ENCODE peak calls at places on chromosomes 11 and 22, in ten cellular contexts. M is MG63, A is body of pancreas, X is stomach, S is uterus, D is prostate gland, Y is breast epithelium, T is lung, L is cardiac muscle cell, E is K562. J is an unnamed sample. For H3K36me3, the result is how much of the 10 kb centered on the place peaks cover.

GRCh38 chr11:78256962-78257361 is 68.2 kb downstream of the USP35 start:
- DNase-seq in M (peak), D (no peak), X (peak), T (peak), A (peak), L (peak), S (peak), E (peak), Y (peak), J (peak)

GRCh38 chr11:62427630-62428233 is 8.9 kb downstream of the SCGB1A1 start:
- DNase-seq in L (peak), Y (no peak), E (no peak), T (no peak), X (no peak), S (no peak), A (no peak), M (no peak), D (no peak), J (no peak)

GRCh38 chr22:24521791-24522245 is 26.7 kb downstream of the UPB1 start:
- DNase-seq in Y (no peak), T (peak), S (no peak), M (peak), A (peak), E (peak), L (peak), D (peak), X (peak), J (no peak)

GRCh38 chr11:70400643-70401042 is 2.3 kb downstream of the CTTN start:
- DNase-seq in E (no peak), L (no peak), A (no peak), S (no peak), T (no peak), X (no peak), Y (no peak), M (no peak), D (no peak), J (no peak)

GRCh38 chr11:111982019-111982464 is 43.2 kb upstream of the DLAT start:
- DNase-seq in Y (peak), X (peak), T (peak), E (peak), A (peak), M (no peak), S (peak), L (peak), D (peak), J (no peak)

GRCh38 chr11:57094206-57094940 is 87.4 kb upstream of the LRRC55 start:
- DNase-seq in D (no peak), X (no peak), A (no peak), Y (no peak), T (no peak), M (no peak), S (no peak), L (no peak), E (no peak), J (no peak)

GRCh38 chr11:70142171-70142875 is 60.8 kb upstream of the FADD start:
- DNase-seq in Y (no peak), S (no peak), M (no peak), E (no peak), L (no peak), X (peak), A (no peak), D (no peak), T (no peak), J (no peak)

GRCh38 chr11:2302280-2302843 is 549 bp downstream of the TSPAN32 start:
- DNase-seq in T (peak), X (no peak), S (no peak), E (peak), D (no peak), M (no peak), A (no peak), Y (peak), L (no peak), J (no peak)

GRCh38 chr11:83809274-83809673 is 523.1 kb upstream of the CCDC90B start:
- DNase-seq in Y (no peak), E (no peak), D (no peak), X (no peak), S (no peak), M (no peak), T (no peak), L (no peak), A (no peak), J (no peak)

GRCh38 chr22:30596886-30597285 is 5.2 kb upstream of the PES1 start:
- DNase-seq in L (no peak), X (peak), T (no peak), S (no peak), A (no peak), M (no peak), Y (no peak), D (no peak), E (no peak), J (no peak)

GRCh38 chr22:22894740-22895731 is 7.4 kb downstream of the IGLL5 start:
- DNase-seq in A (no peak), T (no peak), Y (peak), L (no peak), E (no peak), X (no peak), S (no peak), D (no peak), M (no peak), J (no peak)

GRCh38 chr22:45709004-45709739 is 37.5 kb downstream of the ATXN10 start:
- DNase-seq in L (peak), X (no peak), D (no peak), M (peak), E (no peak), A (no peak), T (no peak), Y (no peak), S (no peak), J (peak)

GRCh38 chr11:16001899-16002426 is 354.4 kb downstream of the SOX6 start:
- DNase-seq in T (peak), D (peak), X (peak), E (no peak), M (peak), L (peak), Y (no peak), S (no peak), A (peak), J (peak)

GRCh38 chr11:8983552-8983951 is 19.3 kb upstream of the TMEM9B start:
- DNase-seq in D (no peak), T (no peak), M (no peak), E (no peak), X (no peak), L (no peak), A (no peak), S (no peak), Y (no peak), J (no peak)

GRCh38 chr11:128555606-128556005 is 31.8 kb downstream of the ETS1 start:
- DNase-seq in X (no peak), Y (no peak), L (peak), T (no peak), D (no peak), S (no peak), E (no peak), A (peak), M (peak), J (no peak)

GRCh38 chr11:1619449-1619848 is 2.5 kb downstream of the KRTAP5-4 start:
- DNase-seq in L (peak), S (no peak), T (no peak), E (peak), D (no peak), M (no peak), A (no peak), X (no peak), Y (no peak), J (no peak)

GRCh38 chr22:39727541-39727940 is 157.0 kb downstream of the CACNA1I start:
- DNase-seq in E (no peak), D (no peak), S (no peak), L (peak), A (no peak), Y (no peak), T (no peak), M (peak), X (no peak), J (no peak)

GRCh38 chr11:103892603-103893002 is 143.8 kb upstream of the DDI1 start:
- DNase-seq in T (no peak), L (peak), A (no peak), Y (no peak), S (no peak), D (no peak), X (no peak), E (no peak), M (peak), J (no peak)

GRCh38 chr11:72353861-72354260 is 80.5 kb downstream of the CLPB start:
- DNase-seq in M (peak), E (no peak), A (peak), D (no peak), Y (no peak), T (no peak), S (no peak), L (peak), X (peak), J (no peak)

GRCh38 chr22:24106385-24107381 is 74.6 kb upstream of the SUSD2 start:
- DNase-seq in X (no peak), M (no peak), Y (no peak), D (no peak), L (no peak), E (no peak), T (no peak), A (no peak), S (peak), J (no peak)

GRCh38 chr22:25666308-25666707 is 75.7 kb upstream of the MYO18B start:
- DNase-seq in E (peak), X (no peak), D (no peak), S (peak), T (peak), Y (no peak), A (peak), M (no peak), L (peak), J (no peak)

GRCh38 chr11:2214527-2215229 is 43.1 kb upstream of the TH start:
- DNase-seq in Y (peak), M (no peak), X (no peak), E (no peak), S (peak), T (peak), A (no peak), D (no peak), L (no peak), J (no peak)

GRCh38 chr11:119041821-119042514 is 11.3 kb upstream of the SLC37A4 start:
- DNase-seq in L (no peak), E (peak), M (no peak), A (no peak), X (no peak), Y (no peak), T (no peak), S (no peak), D (no peak), J (no peak)

GRCh38 chr11:122756417-122756816 is 81.9 kb upstream of the CRTAM start:
- DNase-seq in T (no peak), D (no peak), L (no peak), A (no peak), X (peak), E (no peak), M (no peak), S (no peak), Y (no peak), J (no peak)

GRCh38 chr11:81916459-81916858 is 817.2 kb downstream of the FAM181B start:
- DNase-seq in M (no peak), D (no peak), Y (no peak), A (no peak), T (no peak), E (no peak), S (no peak), X (no peak), L (no peak), J (no peak)

GRCh38 chr11:12121011-12121410 is 10.6 kb downstream of the MICAL2 start:
- DNase-seq in L (no peak), S (no peak), E (no peak), X (no peak), M (no peak), A (no peak), T (no peak), D (no peak), Y (no peak), J (no peak)

GRCh38 chr11:12922980-12923507 is 86.1 kb upstream of the RASSF10 start:
- DNase-seq in E (no peak), X (no peak), Y (no peak), A (no peak), S (no peak), T (no peak), D (no peak), M (no peak), L (peak), J (no peak)

GRCh38 chr11:100821198-100821597 is 134.1 kb downstream of the ARHGAP42 start:
- DNase-seq in E (no peak), A (no peak), S (no peak), Y (no peak), T (no peak), X (no peak), L (peak), M (no peak), D (no peak), J (no peak)

GRCh38 chr22:45971389-45972028 is 5.5 kb downstream of the WNT7B start:
- DNase-seq in Y (no peak), M (no peak), S (no peak), X (no peak), D (no peak), T (no peak), L (no peak), A (no peak), E (no peak), J (no peak)

GRCh38 chr22:36160499-36160942 is at the start of gene APOL3:
- DNase-seq in M (peak), X (peak), S (peak), D (peak), T (peak), Y (no peak), L (peak), E (no peak), A (peak), J (no peak)

DNA sequence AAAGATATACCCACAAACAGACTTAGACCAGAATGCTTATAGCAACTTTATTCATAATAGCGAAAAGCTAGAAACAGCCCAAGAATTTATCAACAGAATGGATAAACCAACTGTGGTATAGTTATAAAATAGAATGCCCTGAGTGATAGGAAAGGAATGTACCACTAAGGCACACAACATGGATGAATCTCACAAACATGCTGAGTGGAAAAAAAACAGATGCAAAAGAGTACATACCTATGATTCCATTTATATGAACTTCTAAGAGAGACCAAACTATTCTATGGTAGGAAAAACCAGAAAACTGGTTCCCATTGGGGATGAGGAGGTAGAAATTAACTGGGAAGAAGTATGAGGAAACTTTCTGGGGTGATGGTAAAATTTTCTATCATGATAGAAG is 40.4 kb upstream of the GRIK4 start:
- DNase-seq in Y (no peak), M (no peak), S (no peak), E (no peak), L (peak), T (no peak), A (no peak), D (no peak), X (no peak), J (peak)
- H3K36me3 ChIP-seq in Y (under half), M (half or more), S (under half), E (half or more), L (half or more), T (under half), A (under half), D (under half), X (half or more), J (under half)

GRCh38 chr11:115941044-115941443 is 436.8 kb upstream of the CADM1 start:
- DNase-seq in X (no peak), S (no peak), A (no peak), L (no peak), D (no peak), T (no peak), E (no peak), M (no peak), Y (no peak), J (no peak)
- H3K36me3 ChIP-seq in X (under half), S (under half), A (under half), L (under half), D (under half), T (under half), E (under half), M (under half), Y (under half), J (under half)

DNA sequence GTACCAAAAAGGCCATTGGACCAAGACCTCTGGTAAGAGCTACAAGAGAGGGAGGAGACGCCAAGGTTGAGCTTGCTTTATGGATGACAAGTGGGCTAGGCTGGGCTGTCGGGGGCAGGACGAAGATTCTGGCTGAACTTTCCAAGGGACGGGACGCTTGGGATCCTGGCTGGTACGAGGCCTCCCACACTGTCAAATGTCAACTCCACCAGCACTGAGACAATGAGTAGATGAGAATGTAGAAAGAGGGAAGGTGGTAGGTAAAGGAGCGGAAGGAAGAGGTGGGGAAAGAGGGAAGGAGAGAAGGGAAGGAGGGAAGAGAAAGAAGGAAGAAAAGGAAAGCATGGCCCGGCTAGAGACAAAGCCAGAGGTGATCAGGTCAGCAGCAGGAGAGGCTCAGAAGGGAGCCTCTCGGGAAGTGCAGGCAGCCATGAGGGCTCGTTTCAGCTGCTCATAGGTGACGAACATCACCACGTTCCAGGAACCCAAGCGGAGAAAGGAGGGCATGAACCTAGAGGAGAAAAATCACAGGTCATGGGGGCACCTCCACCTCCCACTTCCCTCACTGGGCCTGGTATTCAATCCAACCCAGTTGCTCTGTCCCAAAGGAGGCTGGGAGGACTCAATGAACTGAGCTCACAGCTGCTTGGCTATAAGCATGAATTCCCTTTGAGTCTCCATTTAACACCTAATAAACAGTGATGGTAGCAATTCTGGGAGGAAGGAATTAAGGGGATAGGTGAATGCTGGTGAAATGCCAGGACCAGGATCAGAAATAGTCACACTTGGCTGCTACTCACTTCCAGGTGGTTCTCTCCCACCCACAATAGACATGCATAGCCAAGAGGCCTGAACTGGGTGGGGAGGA is 7.8 kb downstream of the UCP2 start:
- DNase-seq in D (no peak), S (no peak), T (no peak), A (no peak), M (no peak), L (no peak), Y (peak), E (no peak), X (no peak), J (no peak)
- H3K36me3 ChIP-seq in D (under half), S (under half), T (under half), A (under half), M (under half), L (under half), Y (under half), E (half or more), X (under half), J (under half)

GRCh38 chr22:41271787-41272186 is 14.2 kb downstream of the RANGAP1 start:
- DNase-seq in M (no peak), E (no peak), A (no peak), D (no peak), L (no peak), T (no peak), S (no peak), X (no peak), Y (no peak), J (no peak)
- H3K36me3 ChIP-seq in M (half or more), E (half or more), A (under half), D (under half), L (half or more), T (under half), S (under half), X (half or more), Y (under half), J (under half)

GRCh38 chr11:74925281-74925680 is 23.6 kb downstream of the XRRA1 start:
- DNase-seq in M (peak), E (no peak), Y (no peak), D (no peak), X (no peak), T (no peak), A (no peak), S (no peak), L (no peak), J (no peak)

GRCh38 chr11:74929431-74930363 is 19.2 kb downstream of the XRRA1 start:
- DNase-seq in X (peak), M (peak), L (peak), E (peak), T (peak), Y (peak), D (peak), A (peak), S (peak), J (no peak)

GRCh38 chr11:74927496-74927895 is 21.4 kb downstream of the XRRA1 start:
- DNase-seq in L (no peak), A (no peak), X (no peak), D (no peak), M (no peak), E (no peak), Y (no peak), S (no peak), T (no peak), J (no peak)

GRCh38 chr11:74923125-74923524 is 25.8 kb downstream of the XRRA1 start:
- DNase-seq in D (no peak), A (no peak), X (no peak), S (no peak), T (no peak), Y (no peak), E (no peak), L (no peak), M (peak), J (no peak)

DNA sequence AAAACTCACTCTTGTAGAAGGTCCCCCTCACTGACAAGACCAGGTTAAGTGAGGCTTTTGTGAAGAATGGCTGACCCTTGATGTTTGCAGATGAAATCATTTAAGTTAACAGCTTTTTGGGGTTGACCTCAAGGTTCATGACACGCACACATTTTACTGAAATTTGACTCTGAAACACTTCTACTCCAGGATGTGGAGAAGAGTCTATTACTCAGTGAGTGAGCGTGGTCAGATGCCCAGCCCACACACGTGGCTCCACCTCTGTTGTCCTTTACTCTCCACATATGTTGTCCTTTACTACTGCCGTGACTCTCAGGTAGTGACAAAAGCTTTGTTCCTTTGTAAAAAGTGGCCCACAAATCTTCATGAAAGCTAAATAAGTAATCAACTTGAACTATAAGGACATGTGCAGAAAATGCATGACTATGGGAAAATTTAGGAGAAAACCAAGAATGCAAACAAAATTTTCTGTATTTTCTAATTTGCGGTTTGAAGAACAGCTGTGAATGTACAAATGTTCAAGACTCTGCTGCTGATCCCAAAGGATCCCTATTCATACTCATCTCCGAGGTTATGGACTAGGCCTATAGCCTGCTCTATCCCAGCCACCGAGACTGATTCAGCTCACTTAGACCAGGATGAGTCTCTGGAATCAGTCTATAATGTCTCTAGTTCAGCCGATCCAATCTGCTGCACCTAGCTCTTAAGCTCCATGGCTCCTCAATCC is 22.4 kb downstream of the XRRA1 start:
- DNase-seq in L (no peak), X (no peak), M (peak), T (no peak), S (no peak), Y (no peak), A (no peak), E (no peak), D (no peak), J (no peak)
- H3K36me3 ChIP-seq in L (under half), X (under half), M (under half), T (under half), S (under half), Y (under half), A (under half), E (half or more), D (under half), J (under half)

GRCh38 chr11:76186776-76187279 is 19.5 kb downstream of the WNT11 start:
- DNase-seq in Y (no peak), D (no peak), X (peak), L (no peak), A (peak), S (no peak), T (no peak), M (no peak), E (no peak), J (no peak)
- H3K36me3 ChIP-seq in Y (under half), D (under half), X (under half), L (under half), A (under half), S (under half), T (under half), M (under half), E (under half), J (under half)

DNA sequence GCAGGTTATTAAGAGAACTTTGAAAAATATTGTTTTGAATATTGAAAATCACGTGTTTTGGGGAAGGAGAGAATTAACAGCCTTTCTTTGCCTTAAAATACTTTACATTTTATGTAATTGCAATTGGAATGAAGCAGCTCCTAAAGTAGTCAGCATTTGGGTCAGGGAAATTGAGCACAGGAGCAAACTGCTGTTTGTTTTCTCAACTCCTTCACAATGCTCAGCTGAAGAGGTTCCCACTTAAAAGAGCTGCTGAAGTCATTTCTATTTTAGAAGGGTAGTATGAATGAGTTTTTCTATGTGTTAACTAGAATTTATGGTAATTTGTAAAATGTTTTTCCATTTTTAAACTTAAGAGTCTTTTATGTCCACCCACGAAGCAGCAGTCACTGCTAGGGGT is 8.1 kb upstream of the UCP2 start:
- DNase-seq in D (no peak), T (no peak), A (no peak), M (no peak), Y (no peak), S (no peak), X (no peak), L (no peak), E (no peak), J (no peak)
- H3K36me3 ChIP-seq in D (under half), T (under half), A (under half), M (under half), Y (under half), S (under half), X (under half), L (under half), E (under half), J (under half)